ENCODE peak calls at places on chromosomes 4 and X, in nine cellular contexts. O is tibial nerve; G is heart left ventricle; V is MM.1S; U is pancreas; L is CD4-positive, alpha-beta memory T cell; Z is WERI-Rb-1; I is CD4-positive, CD25-positive, alpha-beta regulatory T cell; S is neuronal stem cell. E is an unnamed sample. For H3K27me3, the result is how much of the 10 kb centered on the place peaks cover.

GRCh38 chrX:130173190-130173895 is 1.6 kb downstream of the RAB33A start:
- DNase-seq in O (peak), G (no peak), V (peak), U (no peak), L (no peak), Z (no peak), I (peak), S (no peak), E (no peak)

GRCh38 chrX:74490249-74490648 is 69.0 kb downstream of the SLC16A2 start:
- DNase-seq in O (no peak), G (no peak), V (no peak), U (no peak), L (no peak), Z (no peak), I (no peak), S (no peak), E (no peak)

GRCh38 chr4:183333983-183334382 is 11.8 kb upstream of the CLDN24 start:
- DNase-seq in O (no peak), G (no peak), V (no peak), U (no peak), L (no peak), Z (no peak), I (no peak), S (no peak), E (no peak)

GRCh38 chr4:41281038-41281634 is 24.4 kb downstream of the UCHL1 start:
- DNase-seq in O (peak), G (no peak), V (peak), U (peak), L (peak), Z (peak), I (peak), S (peak), E (peak)

GRCh38 chrX:79325263-79325958 is 41.7 kb downstream of the ITM2A start:
- DNase-seq in O (no peak), G (no peak), V (peak), U (no peak), L (peak), Z (no peak), I (peak), S (no peak), E (no peak)

GRCh38 chrX:6432211-6432610 is 102.7 kb downstream of the VCX3A start:
- DNase-seq in O (no peak), G (no peak), V (no peak), U (no peak), L (no peak), Z (no peak), I (no peak), S (no peak), E (no peak)

GRCh38 chrX:14673764-14674163 is 144.4 kb downstream of the GLRA2 start:
- DNase-seq in O (no peak), G (no peak), V (no peak), U (no peak), L (no peak), Z (no peak), I (no peak), S (no peak), E (no peak)

GRCh38 chr4:168480991-168481588 is 798 bp upstream of the DDX60L start:
- DNase-seq in O (peak), G (no peak), V (peak), U (no peak), L (peak), Z (no peak), I (peak), S (no peak), E (no peak)

GRCh38 chr4:133559987-133560386 is 410.9 kb downstream of the PCDH10 start:
- DNase-seq in O (no peak), G (no peak), V (no peak), U (no peak), L (no peak), Z (no peak), I (no peak), S (no peak), E (no peak)

GRCh38 chr4:83115000-83115399 is 471 bp upstream of the PLAC8 start:
- DNase-seq in O (no peak), G (no peak), V (no peak), U (no peak), L (no peak), Z (no peak), I (no peak), S (no peak), E (no peak)

GRCh38 chr4:13478707-13479106 is 5.4 kb downstream of the RAB28 start:
- DNase-seq in O (no peak), G (no peak), V (no peak), U (no peak), L (no peak), Z (no peak), I (no peak), S (no peak), E (no peak)

GRCh38 chr4:107997001-107997788 is 7.5 kb downstream of the HADH start:
- DNase-seq in O (no peak), G (no peak), V (peak), U (no peak), L (no peak), Z (no peak), I (no peak), S (no peak), E (no peak)

GRCh38 chr4:11702886-11703555 is 274.3 kb upstream of the HS3ST1 start:
- DNase-seq in O (no peak), G (no peak), V (no peak), U (no peak), L (no peak), Z (no peak), I (no peak), S (no peak), E (no peak)

GRCh38 chr4:3529363-3529762 is 2.9 kb downstream of the LRPAP1 start:
- DNase-seq in O (peak), G (peak), V (no peak), U (no peak), L (no peak), Z (no peak), I (no peak), S (no peak), E (no peak)

GRCh38 chr4:122249357-122249756 is 97.2 kb downstream of the BLTP1 start:
- DNase-seq in O (no peak), G (no peak), V (no peak), U (no peak), L (no peak), Z (no peak), I (no peak), S (no peak), E (no peak)

GRCh38 chr4:189265515-189265914 is 675.2 kb upstream of the FRG1 start:
- DNase-seq in O (no peak), G (no peak), V (no peak), U (no peak), L (no peak), Z (no peak), I (no peak), S (no peak), E (no peak)

GRCh38 chrX:153672531-153673397 is 849 bp downstream of the PNCK start:
- DNase-seq in O (no peak), G (no peak), V (no peak), U (no peak), L (no peak), Z (peak), I (no peak), S (no peak), E (peak)

GRCh38 chrX:57772637-57773036 is 92.6 kb upstream of the NLRP2B start:
- DNase-seq in O (no peak), G (no peak), V (no peak), U (no peak), L (no peak), Z (no peak), I (no peak), S (no peak), E (no peak)

GRCh38 chr4:155787113-155787710 is 28.4 kb downstream of the GUCY1B1 start:
- DNase-seq in O (peak), G (no peak), V (peak), U (no peak), L (peak), Z (peak), I (peak), S (peak), E (peak)

GRCh38 chr4:100984901-100985300 is 362.4 kb downstream of the PPP3CA start:
- DNase-seq in O (no peak), G (no peak), V (no peak), U (no peak), L (no peak), Z (no peak), I (no peak), S (no peak), E (no peak)

GRCh38 chr4:125681240-125681639 is 366.5 kb downstream of the FAT4 start:
- DNase-seq in O (no peak), G (no peak), V (no peak), U (no peak), L (no peak), Z (no peak), I (no peak), S (no peak), E (peak)

GRCh38 chr4:22514001-22514400 is 1.9 kb downstream of the ADGRA3 start:
- DNase-seq in O (no peak), G (no peak), V (no peak), U (no peak), L (no peak), Z (no peak), I (no peak), S (no peak), E (no peak)

GRCh38 chrX:79524642-79525041 is 157.5 kb upstream of the ITM2A start:
- DNase-seq in O (no peak), G (no peak), V (peak), U (no peak), L (no peak), Z (no peak), I (peak), S (no peak), E (peak)

GRCh38 chr4:16075061-16075460 is 8.8 kb downstream of the PROM1 start:
- DNase-seq in O (no peak), G (no peak), V (no peak), U (no peak), L (no peak), Z (no peak), I (no peak), S (no peak), E (no peak)

GRCh38 chrX:132615396-132616131 is 126.7 kb upstream of the MBNL3 start:
- DNase-seq in O (peak), G (no peak), V (peak), U (peak), L (peak), Z (peak), I (peak), S (peak), E (peak)

GRCh38 chr4:184477201-184477999 is 3.0 kb upstream of the IRF2 start:
- DNase-seq in O (no peak), G (no peak), V (no peak), U (no peak), L (no peak), Z (no peak), I (peak), S (no peak), E (no peak)

GRCh38 chrX:80810365-80810978 is 795 bp upstream of the BRWD3 start:
- DNase-seq in O (no peak), G (no peak), V (no peak), U (no peak), L (no peak), Z (no peak), I (no peak), S (no peak), E (no peak)

GRCh38 chr4:163878336-163879121 is 384.0 kb downstream of the TMA16 start:
- DNase-seq in O (no peak), G (no peak), V (no peak), U (no peak), L (no peak), Z (no peak), I (no peak), S (no peak), E (no peak)

GRCh38 chr4:31984872-31985271 is 1264.7 kb downstream of the PCDH7 start:
- DNase-seq in O (no peak), G (no peak), V (no peak), U (no peak), L (no peak), Z (no peak), I (no peak), S (no peak), E (no peak)

DNA sequence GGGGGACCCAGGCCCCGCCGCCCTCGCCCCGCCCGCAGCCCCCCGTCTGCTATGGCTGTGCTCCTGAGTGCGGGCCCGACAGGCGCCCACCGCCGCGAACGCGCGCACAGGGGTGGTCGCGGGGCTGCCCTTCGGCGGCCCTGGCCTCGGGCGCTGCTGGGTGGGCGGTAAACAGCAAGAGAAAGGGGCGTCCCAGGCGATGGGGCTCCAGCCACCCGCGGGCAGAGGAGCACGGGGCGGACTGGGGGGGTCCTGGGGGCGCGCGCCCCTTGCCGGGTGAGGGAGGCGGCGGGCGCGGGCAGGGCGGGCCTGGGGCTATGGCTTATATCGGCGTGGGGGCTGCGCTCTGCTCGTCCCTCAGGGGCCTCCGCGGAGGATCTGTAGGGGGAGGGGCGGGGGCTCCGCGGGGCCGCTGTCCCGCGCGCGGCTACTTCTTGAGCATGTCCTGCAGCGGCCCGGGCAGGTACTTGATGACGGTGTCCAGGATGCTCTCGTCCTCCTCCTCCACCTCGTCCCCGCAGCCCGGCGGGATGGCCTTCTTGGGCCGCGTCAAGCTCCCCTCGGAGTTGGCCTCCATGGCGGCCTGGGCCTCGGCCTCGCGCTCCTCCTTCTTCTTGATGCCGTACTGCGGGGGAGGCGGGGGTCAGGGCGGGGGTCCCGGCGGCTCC is 39.7 kb downstream of the CPLX1 start:
- DNase-seq in O (no peak), G (peak), V (no peak), U (no peak), L (no peak), Z (no peak), I (no peak), S (no peak), E (peak)
- H3K27me3 ChIP-seq in O (under half), G (under half), V (under half), U (under half), L (under half), Z (under half), I (under half), S (under half), E (under half)

GRCh38 chr4:1170156-1170804 is 2.1 kb downstream of the SPON2 start:
- DNase-seq in O (no peak), G (no peak), V (no peak), U (no peak), L (no peak), Z (no peak), I (no peak), S (no peak), E (peak)

GRCh38 chr4:1171306-1172227 is 816 bp downstream of the SPON2 start:
- DNase-seq in O (no peak), G (peak), V (no peak), U (no peak), L (peak), Z (no peak), I (peak), S (no peak), E (peak)

GRCh38 chr4:1170805-1171305 is 1.5 kb downstream of the SPON2 start:
- DNase-seq in O (no peak), G (peak), V (no peak), U (no peak), L (no peak), Z (no peak), I (no peak), S (no peak), E (no peak)

GRCh38 chr4:1172971-1173757 is 781 bp upstream of the SPON2 start:
- DNase-seq in O (peak), G (peak), V (no peak), U (no peak), L (no peak), Z (peak), I (no peak), S (no peak), E (no peak)

GRCh38 chr4:1172228-1172851 is at the start of gene SPON2:
- DNase-seq in O (no peak), G (peak), V (no peak), U (no peak), L (no peak), Z (peak), I (no peak), S (peak), E (peak)
- H3K4me3 ChIP-seq in O (peak), G (peak), V (no peak), U (peak), L (peak), Z (peak), I (no peak), S (peak), E (peak)

GRCh38 chr4:129344058-129344457 is 248.1 kb downstream of the C4orf33 start:
- DNase-seq in O (no peak), G (no peak), V (peak), U (no peak), L (no peak), Z (peak), I (peak), S (peak), E (peak)
- H3K27me3 ChIP-seq in O (under half), G (under half), V (under half), U (under half), L (under half), Z (under half), I (under half), S (under half), E (under half)

DNA sequence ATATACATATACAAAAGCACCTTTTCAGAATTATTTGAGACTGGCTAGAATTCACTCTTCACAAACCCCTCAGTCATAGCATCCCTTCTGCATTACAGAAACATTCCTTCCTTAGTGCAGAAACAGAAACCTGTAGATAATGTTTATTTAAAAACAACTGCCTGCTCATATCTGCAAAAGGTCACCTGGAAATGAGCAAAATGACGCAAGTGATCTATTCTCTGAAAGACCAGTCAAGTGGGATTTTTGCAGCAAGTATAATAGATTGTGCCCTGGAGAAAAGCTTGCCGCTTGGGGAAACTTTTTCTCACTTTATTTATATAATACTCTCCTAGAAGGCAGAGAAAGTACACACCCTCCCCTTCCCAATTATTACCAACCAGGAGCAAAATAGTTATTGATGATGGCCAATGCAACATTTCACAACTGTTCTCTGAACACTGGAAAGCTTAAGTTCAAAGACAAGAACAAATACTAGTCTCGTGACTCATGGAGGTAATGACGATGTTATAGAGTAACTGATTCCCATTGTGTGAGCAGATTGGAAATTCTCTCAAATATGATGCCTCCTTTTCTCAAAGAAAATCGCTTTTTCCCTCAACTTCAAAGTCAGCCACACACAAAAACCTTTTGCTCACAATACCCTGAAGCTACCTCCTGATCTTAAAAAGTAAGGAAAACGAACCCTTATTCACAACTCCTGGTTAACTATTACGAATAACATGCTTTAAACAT is 41.2 kb downstream of the MID1 start:
- DNase-seq in O (no peak), G (no peak), V (no peak), U (no peak), L (no peak), Z (no peak), I (no peak), S (no peak), E (no peak)
- H3K4me3 ChIP-seq in O (no peak), G (no peak), V (no peak), U (no peak), L (no peak), Z (no peak), I (no peak), S (no peak), E (no peak)

E was measured in H7.